ENCODE peak calls at places on chromosomes 11 and 22, in nine cellular contexts. L is OCI-LY7, V is H9, H is HepG2, I is GM23338, X is mammary epithelial cell, Z is astrocyte, U is fibroblast of lung, T is IMR-90. N is an unnamed sample. For H4K20me1, the result is how much of the 10 kb centered on the place peaks cover.

GRCh38 chr11:46391578-46392420 is at the start of gene CHRM4:
- DNase-seq in L (no peak), V (peak), H (peak), I (peak), X (peak), Z (no peak), U (peak), T (peak), N (peak)

GRCh38 chr11:121611242-121611641 is 158.5 kb upstream of the SORL1-AS1 start:
- DNase-seq in L (no peak), V (no peak), H (no peak), I (no peak), X (no peak), Z (no peak), U (no peak), T (no peak), N (no peak)

GRCh38 chr11:105910095-105910715 is 111.8 kb downstream of the MSANTD4 start:
- DNase-seq in L (no peak), V (no peak), H (no peak), I (no peak), X (peak), Z (peak), U (peak), T (peak), N (no peak)

GRCh38 chr22:31662668-31663037 is 638 bp upstream of the PISD start:
- DNase-seq in L (no peak), V (no peak), H (no peak), I (no peak), X (no peak), Z (no peak), U (no peak), T (no peak), N (no peak)

GRCh38 chr22:49966716-49967332 is 6.3 kb downstream of the PIM3 start:
- DNase-seq in L (no peak), V (peak), H (peak), I (no peak), X (no peak), Z (no peak), U (peak), T (no peak), N (peak)

GRCh38 chr22:39149915-39150847 is 2.3 kb downstream of the CBX7 start:
- DNase-seq in L (no peak), V (peak), H (peak), I (peak), X (no peak), Z (no peak), U (no peak), T (no peak), N (peak)

GRCh38 chr11:38594881-38595280 is 1996.8 kb upstream of the RAG2 start:
- DNase-seq in L (no peak), V (no peak), H (no peak), I (no peak), X (no peak), Z (no peak), U (no peak), T (no peak), N (no peak)

GRCh38 chr22:29003552-29003951 is 58.1 kb downstream of the C22orf31 start:
- DNase-seq in L (no peak), V (no peak), H (no peak), I (no peak), X (no peak), Z (no peak), U (no peak), T (no peak), N (no peak)

GRCh38 chr22:36175892-36176291 is 15.3 kb upstream of the APOL3 start:
- DNase-seq in L (no peak), V (no peak), H (no peak), I (peak), X (no peak), Z (no peak), U (no peak), T (no peak), N (no peak)

GRCh38 chr11:61309141-61309540 is 14.0 kb upstream of the VWCE start:
- DNase-seq in L (no peak), V (no peak), H (no peak), I (no peak), X (no peak), Z (no peak), U (no peak), T (no peak), N (no peak)
- H4K20me1 ChIP-seq in L (under half), V (under half), H (under half), I (under half), X (under half), Z (half or more), U (under half), T (under half), N (under half)

GRCh38 chr22:27834364-27835185 is 33.0 kb upstream of the MN1 start:
- DNase-seq in L (no peak), V (no peak), H (no peak), I (no peak), X (no peak), Z (no peak), U (no peak), T (no peak), N (no peak)
- TF ChIP-seq CTCF in L (no peak), V (no peak), H (no peak), I (no peak), X (no peak), Z (no peak), U (no peak), T (no peak), N (no peak)

GRCh38 chr11:65435330-65435931 is 12.8 kb downstream of the NEAT1 start:
- DNase-seq in L (no peak), V (no peak), H (no peak), I (no peak), X (no peak), Z (no peak), U (peak), T (peak), N (no peak)

GRCh38 chr11:65435981-65436411 is 13.4 kb downstream of the NEAT1 start:
- DNase-seq in L (no peak), V (no peak), H (no peak), I (no peak), X (no peak), Z (no peak), U (peak), T (no peak), N (no peak)

GRCh38 chr11:65437436-65438227 is 15.0 kb downstream of the NEAT1 start:
- DNase-seq in L (no peak), V (no peak), H (no peak), I (no peak), X (no peak), Z (no peak), U (peak), T (peak), N (no peak)

GRCh38 chr11:65434667-65435179 is 12.1 kb downstream of the NEAT1 start:
- DNase-seq in L (no peak), V (no peak), H (no peak), I (no peak), X (no peak), Z (no peak), U (peak), T (peak), N (no peak)

DNA sequence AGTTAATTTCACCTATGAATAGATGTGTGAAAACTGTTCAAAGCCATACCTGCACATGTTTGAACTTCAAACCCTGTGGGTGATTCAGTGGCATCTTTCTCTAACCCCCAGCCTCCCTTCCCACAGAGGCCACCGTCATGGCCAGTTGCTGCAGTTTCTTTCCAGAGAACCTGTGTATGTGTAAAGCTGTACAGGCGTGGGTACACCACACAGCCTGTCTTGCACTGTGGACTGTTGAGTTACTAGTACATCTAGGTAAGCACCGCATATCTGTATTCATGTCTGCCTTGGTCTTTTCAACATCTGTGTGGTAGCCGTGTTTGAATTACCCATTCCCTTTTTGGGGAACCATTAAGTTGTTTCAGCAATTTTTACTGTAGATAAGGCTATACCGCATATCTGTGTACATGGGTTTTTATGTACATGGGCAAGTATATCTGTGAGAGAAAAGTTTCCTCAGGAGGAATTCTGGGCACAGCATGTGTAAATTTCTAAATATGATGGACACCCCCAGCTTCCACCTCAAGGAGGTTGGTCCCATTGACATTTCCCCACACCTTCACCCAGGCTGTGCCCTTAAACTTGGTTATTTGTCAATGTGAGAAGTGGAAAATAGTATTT is 13.9 kb downstream of the NEAT1 start:
- DNase-seq in L (no peak), V (no peak), H (no peak), I (no peak), X (no peak), Z (no peak), U (no peak), T (peak), N (no peak)
- H4K20me1 ChIP-seq in L (under half), V (under half), H (half or more), I (under half), X (under half), Z (half or more), U (under half), T (half or more), N (half or more)

DNA sequence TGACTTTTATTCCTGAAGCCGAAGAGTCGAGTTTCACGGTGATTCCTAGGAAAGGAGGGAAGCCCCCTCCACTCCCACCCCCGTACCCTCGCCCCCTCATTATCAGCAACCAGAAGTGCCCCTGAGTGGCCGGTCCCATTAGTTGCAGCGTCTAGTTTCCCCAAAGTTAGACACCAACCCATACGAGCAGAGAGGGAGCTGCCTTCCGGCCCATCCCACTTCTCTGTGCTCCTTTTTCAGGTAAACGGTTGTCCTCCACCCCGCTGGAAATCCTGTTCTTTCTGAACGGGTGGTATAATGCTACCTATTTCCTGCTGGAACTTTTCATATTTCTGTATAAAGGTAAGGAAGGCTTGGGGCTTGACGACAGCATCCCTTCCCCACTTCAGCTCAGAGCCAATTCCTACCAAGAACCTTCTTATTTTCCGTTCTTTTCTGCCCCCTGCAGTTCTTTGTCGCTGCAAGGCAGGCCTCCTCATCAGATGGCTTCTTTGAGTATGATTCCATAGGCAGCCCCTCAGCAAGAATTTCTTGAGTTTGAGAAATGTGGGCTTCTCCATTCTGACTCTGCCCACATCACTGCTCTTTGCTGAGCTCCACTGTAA is 706 bp downstream of the TMEM216 start:
- DNase-seq in L (peak), V (no peak), H (no peak), I (peak), X (no peak), Z (no peak), U (peak), T (peak), N (no peak)
- TF ChIP-seq CTCF in L (peak), V (peak), H (peak), I (peak), X (peak), Z (no peak), U (peak), T (peak), N (peak)

DNA sequence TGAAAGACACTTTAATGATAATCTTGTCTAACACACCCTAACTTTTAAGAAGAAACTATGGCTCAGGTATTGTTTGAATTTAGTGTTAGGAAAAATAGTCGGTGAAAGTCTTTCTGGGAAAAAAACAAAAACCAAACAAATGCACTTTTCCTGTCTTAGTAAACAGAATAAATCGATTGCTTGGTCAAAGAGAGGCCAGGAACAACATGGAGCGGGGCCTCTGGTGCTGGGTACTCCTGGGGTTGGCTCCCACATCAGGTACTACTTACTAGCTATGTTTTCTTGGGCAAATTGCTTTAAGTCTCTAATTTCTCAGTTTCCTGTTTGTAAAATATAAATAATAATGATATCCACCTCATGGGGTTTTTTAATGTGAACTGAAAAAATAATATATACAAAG is 46.8 kb downstream of the NAV2 start:
- DNase-seq in L (no peak), V (no peak), H (no peak), I (no peak), X (no peak), Z (no peak), U (no peak), T (no peak), N (no peak)
- H4K20me1 ChIP-seq in L (under half), V (under half), H (under half), I (under half), X (under half), Z (half or more), U (under half), T (half or more), N (half or more)

DNA sequence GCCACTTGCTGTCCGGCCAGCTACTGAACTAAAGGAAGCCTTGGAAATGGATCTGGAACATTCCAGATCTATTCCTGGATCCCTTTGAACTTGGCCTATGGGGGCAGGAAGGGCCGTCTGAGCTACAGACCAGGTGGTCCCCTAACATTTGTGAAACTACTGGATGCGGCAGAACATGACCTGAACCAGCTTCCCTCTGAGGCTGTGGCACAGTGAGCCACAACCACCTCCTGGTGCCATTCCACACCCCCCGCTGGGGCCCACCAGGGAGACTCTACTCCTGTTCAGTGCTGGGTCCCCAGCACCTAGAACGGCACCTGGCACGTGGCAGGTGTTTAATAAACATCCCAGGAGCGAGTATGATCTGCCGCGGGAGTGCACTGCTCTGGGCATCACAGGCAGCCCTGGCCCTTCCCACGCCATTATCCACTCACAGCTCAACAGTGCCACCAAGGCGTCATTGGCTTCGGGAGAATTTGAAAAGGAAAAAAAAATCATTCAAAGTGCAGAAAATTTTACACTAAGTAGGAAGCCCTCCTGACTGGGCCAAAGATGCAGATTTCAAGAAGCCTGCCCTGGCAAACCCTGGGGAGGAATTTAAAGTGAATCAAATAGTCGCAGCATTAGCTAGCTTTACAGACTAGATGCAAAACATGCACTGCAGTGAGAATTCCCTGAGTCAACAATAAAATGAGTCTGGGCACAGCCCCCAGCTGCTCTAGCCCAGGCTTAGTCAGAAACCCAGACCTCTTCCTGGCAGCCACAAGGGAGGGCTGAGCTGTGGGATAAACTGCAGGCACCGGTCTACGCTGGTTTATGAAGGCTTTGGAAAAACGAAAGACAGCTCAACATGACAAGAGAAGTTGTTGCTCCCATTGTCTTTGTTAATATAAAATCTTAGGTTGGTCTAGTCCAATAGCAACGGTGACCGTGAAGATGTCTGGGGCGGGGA is 14.3 kb upstream of the EFCAB6 start:
- DNase-seq in L (no peak), V (peak), H (no peak), I (no peak), X (peak), Z (peak), U (peak), T (peak), N (peak)
- TF ChIP-seq CTCF in L (peak), V (no peak), H (peak), I (no peak), X (peak), Z (peak), U (peak), T (peak), N (peak)

DNA sequence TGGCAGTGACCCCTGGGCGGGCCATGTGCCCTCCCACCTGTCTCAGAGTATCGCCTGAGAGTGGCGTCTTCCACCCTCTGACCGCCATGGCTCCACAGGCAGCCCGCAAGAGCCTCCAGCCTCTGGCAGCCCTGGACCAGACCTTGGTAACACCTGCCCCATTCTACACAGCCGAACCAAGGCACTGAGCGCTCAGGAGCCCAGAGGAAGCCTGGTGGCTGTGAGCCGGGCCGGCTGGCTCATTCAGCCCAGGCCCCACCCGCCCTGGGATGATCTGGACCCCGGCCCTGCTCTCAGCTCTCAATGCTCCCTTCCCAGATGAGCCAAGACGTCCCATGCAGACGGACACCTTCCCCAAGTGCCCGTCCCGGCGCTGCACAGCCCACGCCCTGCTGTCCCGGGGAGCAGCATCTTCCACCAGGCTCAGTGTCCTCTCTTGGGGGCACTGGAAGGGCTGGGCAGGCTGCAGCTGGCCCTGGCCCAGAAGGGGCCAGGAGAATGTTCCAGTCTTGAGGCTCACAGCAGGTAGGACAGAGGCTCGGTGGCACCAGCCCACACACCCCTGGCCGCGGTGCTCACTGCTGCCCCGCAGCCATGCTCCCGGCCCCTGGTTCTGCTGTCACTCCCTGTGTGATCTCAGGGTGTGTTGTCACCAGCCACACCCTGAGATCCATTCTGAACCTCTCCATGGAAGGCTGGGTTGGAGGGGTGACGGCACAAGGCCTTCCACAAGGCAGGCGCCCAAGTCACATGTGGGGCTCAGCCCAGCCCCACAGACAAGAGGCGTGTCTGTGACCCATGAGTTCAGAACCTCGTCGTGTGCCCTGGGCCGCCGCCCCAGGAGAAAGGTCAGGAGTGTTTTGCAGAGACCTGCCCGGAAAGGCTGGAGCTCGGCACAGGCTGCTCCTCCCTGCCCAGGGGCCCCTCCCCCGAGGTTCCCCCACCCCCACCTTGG is 24.2 kb upstream of the PPARA start:
- DNase-seq in L (no peak), V (no peak), H (no peak), I (no peak), X (no peak), Z (no peak), U (no peak), T (no peak), N (no peak)
- H4K20me1 ChIP-seq in L (under half), V (under half), H (under half), I (under half), X (under half), Z (under half), U (under half), T (under half), N (under half)

DNA sequence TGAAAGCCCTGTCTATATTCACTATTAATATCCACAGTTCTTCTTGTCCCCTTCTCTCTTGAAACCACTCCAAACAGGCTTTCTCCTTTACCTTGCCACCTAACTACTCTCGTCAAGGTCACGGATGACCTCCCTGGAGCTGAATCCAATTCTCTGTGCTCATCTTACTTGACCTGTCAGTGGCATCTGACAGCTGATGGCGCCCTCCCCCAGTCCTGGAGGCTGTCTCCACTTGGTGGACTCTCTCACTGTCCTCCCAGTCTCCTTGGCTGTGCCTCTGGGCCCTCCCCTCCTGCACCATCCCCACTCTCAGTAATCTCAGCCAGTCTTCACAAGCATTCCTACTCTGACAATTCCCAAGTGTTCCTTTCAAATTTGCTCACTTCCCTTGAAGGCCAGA is 8.7 kb downstream of the TNKS1BP1 start:
- DNase-seq in L (no peak), V (no peak), H (no peak), I (no peak), X (no peak), Z (no peak), U (no peak), T (no peak), N (peak)
- TF ChIP-seq CTCF in L (no peak), V (no peak), H (no peak), I (no peak), X (no peak), Z (no peak), U (no peak), T (no peak), N (no peak)

GRCh38 chr11:131666617-131667016 is 296.2 kb downstream of the NTM start:
- DNase-seq in L (no peak), V (no peak), H (no peak), I (no peak), X (no peak), Z (peak), U (peak), T (peak), N (peak)
- H4K20me1 ChIP-seq in L (under half), V (under half), H (under half), I (under half), X (under half), Z (under half), U (under half), T (under half), N (under half)

DNA sequence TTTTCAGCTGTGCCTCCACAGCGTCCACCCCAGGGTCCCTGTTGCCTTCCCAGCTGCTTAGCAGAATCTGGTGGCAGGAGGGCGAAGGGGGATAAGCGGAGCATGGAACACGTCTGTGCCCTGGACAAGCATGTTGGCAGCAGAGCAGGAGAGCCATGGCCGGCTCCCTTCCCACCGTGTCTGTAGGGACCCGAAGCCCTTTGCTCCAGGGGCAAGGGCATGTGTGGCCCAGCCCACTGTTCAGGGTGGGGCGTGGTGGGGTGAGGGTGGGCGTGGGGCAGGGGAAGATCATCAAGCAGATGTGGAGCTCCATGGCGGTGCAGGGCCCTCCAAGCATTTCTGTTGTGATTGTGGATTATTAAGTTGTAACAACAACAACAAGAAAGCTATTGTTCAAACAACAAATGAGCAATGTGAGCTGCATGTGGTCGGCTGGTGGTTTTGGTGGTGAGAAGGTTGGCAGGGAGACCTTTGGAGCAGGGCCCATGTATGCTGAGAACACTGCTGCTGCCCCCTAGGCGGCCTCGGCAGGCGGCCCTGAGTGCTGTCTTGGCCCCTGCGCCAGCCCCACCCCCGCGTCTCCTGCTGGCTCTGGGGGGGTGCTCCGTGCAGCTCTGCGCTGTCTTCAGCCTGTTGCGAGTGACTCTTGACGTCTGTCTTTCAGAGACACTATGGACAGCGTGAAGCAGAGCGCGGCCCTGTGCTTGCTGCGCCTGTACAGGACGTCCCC is 50.9 kb downstream of the AP2A2 start:
- DNase-seq in L (no peak), V (no peak), H (no peak), I (no peak), X (peak), Z (peak), U (peak), T (no peak), N (peak)
- TF ChIP-seq CTCF in L (no peak), V (no peak), H (no peak), I (no peak), X (no peak), Z (no peak), U (peak), T (no peak), N (peak)